ENCODE peak calls at places on chromosomes 7 and 10, in ten cellular contexts. D, Z, M, W, R, A, U, H, T and B are unnamed samples.

GRCh38 chr10:9668411-9668810 is 1349.3 kb upstream of the CELF2 start:
- DNase-seq in Z (no peak), D (no peak), H (peak), M (no peak), A (no peak), R (no peak), U (no peak), W (no peak), T (no peak), B (no peak)

GRCh38 chr7:104795086-104795485 is 218.9 kb upstream of the KMT2E start:
- DNase-seq in M (no peak), W (no peak), R (no peak), U (no peak), T (no peak), H (no peak), A (no peak), Z (no peak), D (no peak), B (no peak)

GRCh38 chr7:37234928-37235327 is 213.7 kb downstream of the ELMO1 start:
- DNase-seq in A (no peak), R (peak), T (no peak), D (no peak), W (no peak), Z (no peak), H (peak), M (no peak), U (no peak), B (no peak)

GRCh38 chr10:12319085-12319484 is 30.3 kb upstream of the CAMK1D start:
- DNase-seq in Z (no peak), D (no peak), A (no peak), T (no peak), R (no peak), U (no peak), W (no peak), M (no peak), H (no peak), B (no peak)

GRCh38 chr10:31020128-31020527 is 11.5 kb downstream of the ZNF438 start:
- DNase-seq in R (no peak), W (no peak), M (no peak), H (no peak), D (no peak), T (no peak), U (no peak), Z (no peak), A (no peak), B (peak)

GRCh38 chr10:110671788-110672579 is 27.8 kb downstream of the RBM20 start:
- DNase-seq in H (peak), D (no peak), W (peak), U (peak), A (peak), R (peak), Z (peak), M (peak), T (peak), B (peak)

GRCh38 chr10:35420044-35420443 is 83.7 kb downstream of the CCNY start:
- DNase-seq in W (no peak), H (peak), U (no peak), T (no peak), R (no peak), D (no peak), A (no peak), Z (no peak), M (no peak), B (no peak)

GRCh38 chr10:71439670-71440425 is 43.1 kb downstream of the CDH23 start:
- DNase-seq in T (no peak), W (no peak), D (no peak), H (no peak), Z (no peak), U (no peak), R (no peak), A (no peak), M (no peak), B (no peak)

GRCh38 chr10:121681982-121682687 is 83.9 kb upstream of the FGFR2 start:
- DNase-seq in T (no peak), D (no peak), M (no peak), R (no peak), H (no peak), A (no peak), W (no peak), Z (no peak), U (no peak), B (no peak)

GRCh38 chr10:116779076-116779687 is 36.8 kb upstream of the HSPA12A start:
- DNase-seq in A (no peak), W (no peak), M (no peak), T (no peak), U (no peak), H (no peak), D (no peak), R (no peak), Z (no peak), B (no peak)

GRCh38 chr10:9188022-9188810 is 1133.7 kb downstream of the GATA3 start:
- DNase-seq in M (no peak), T (no peak), H (peak), Z (no peak), U (no peak), D (no peak), A (no peak), W (no peak), R (no peak), B (no peak)

GRCh38 chr7:121510302-121510701 is 114.2 kb upstream of the FAM3C start:
- DNase-seq in W (peak), R (peak), U (no peak), A (peak), D (no peak), M (no peak), Z (no peak), T (peak), H (no peak), B (no peak)

GRCh38 chr7:128112781-128113221 is 81.6 kb upstream of the LRRC4 start:
- DNase-seq in W (no peak), D (no peak), A (no peak), H (no peak), R (no peak), M (no peak), T (no peak), U (no peak), Z (no peak), B (no peak)

GRCh38 chr10:8962249-8962648 is 907.8 kb downstream of the GATA3 start:
- DNase-seq in D (no peak), W (no peak), A (no peak), R (no peak), T (no peak), U (no peak), M (no peak), Z (no peak), H (peak), B (no peak)

GRCh38 chr7:35729061-35729783 is 34.3 kb upstream of the HERPUD2 start:
- DNase-seq in M (no peak), R (no peak), Z (no peak), D (no peak), W (no peak), T (no peak), A (no peak), U (no peak), H (no peak), B (no peak)

GRCh38 chr10:33334839-33335549 is 527 bp upstream of the NRP1 start:
- DNase-seq in T (peak), W (peak), R (peak), M (no peak), Z (peak), U (peak), H (peak), D (peak), A (peak), B (peak)

GRCh38 chr7:20301311-20301939 is 29.3 kb upstream of the ITGB8 start:
- DNase-seq in D (no peak), H (peak), A (no peak), T (no peak), R (no peak), U (no peak), W (no peak), Z (no peak), M (no peak), B (no peak)

GRCh38 chr10:105538933-105539332 is 897.8 kb downstream of the SORCS3 start:
- DNase-seq in U (no peak), R (peak), D (no peak), H (no peak), Z (no peak), A (no peak), M (no peak), T (peak), W (no peak), B (no peak)

GRCh38 chr7:35519971-35520809 is 174.7 kb downstream of the HERPUD2 start:
- DNase-seq in A (peak), Z (peak), D (peak), W (peak), R (peak), T (peak), M (no peak), H (peak), U (peak), B (peak)

GRCh38 chr7:17158261-17158660 is 140.2 kb upstream of the AHR start:
- DNase-seq in M (no peak), T (no peak), D (no peak), R (no peak), U (no peak), W (no peak), A (no peak), H (no peak), Z (no peak), B (no peak)

GRCh38 chr10:101671453-101671852 is 23.5 kb downstream of the FBXW4 start:
- DNase-seq in A (no peak), R (no peak), W (no peak), U (no peak), D (no peak), M (no peak), H (no peak), Z (no peak), T (no peak), B (no peak)

GRCh38 chr10:66180651-66181318 is 745.1 kb upstream of the LRRTM3 start:
- DNase-seq in A (peak), R (peak), Z (no peak), D (peak), H (peak), T (no peak), M (no peak), W (peak), U (no peak), B (no peak)

GRCh38 chr10:124679401-124679800 is 64.8 kb downstream of the FAM53B start:
- DNase-seq in A (no peak), T (no peak), U (no peak), W (no peak), Z (no peak), R (no peak), M (no peak), D (no peak), H (no peak), B (peak)

GRCh38 chr10:124680675-124681074 is 63.5 kb downstream of the FAM53B start:
- DNase-seq in W (no peak), Z (peak), U (peak), A (no peak), M (peak), D (no peak), H (no peak), T (no peak), R (no peak), B (peak)

GRCh38 chr10:124681091-124681490 is 63.1 kb downstream of the FAM53B start:
- DNase-seq in R (no peak), D (no peak), T (no peak), Z (no peak), U (no peak), H (no peak), W (no peak), A (no peak), M (no peak), B (peak)

GRCh38 chr10:124683816-124684215 is 60.4 kb downstream of the FAM53B start:
- DNase-seq in A (no peak), D (no peak), R (no peak), H (no peak), U (no peak), Z (no peak), W (no peak), T (no peak), M (no peak), B (peak)

DNA sequence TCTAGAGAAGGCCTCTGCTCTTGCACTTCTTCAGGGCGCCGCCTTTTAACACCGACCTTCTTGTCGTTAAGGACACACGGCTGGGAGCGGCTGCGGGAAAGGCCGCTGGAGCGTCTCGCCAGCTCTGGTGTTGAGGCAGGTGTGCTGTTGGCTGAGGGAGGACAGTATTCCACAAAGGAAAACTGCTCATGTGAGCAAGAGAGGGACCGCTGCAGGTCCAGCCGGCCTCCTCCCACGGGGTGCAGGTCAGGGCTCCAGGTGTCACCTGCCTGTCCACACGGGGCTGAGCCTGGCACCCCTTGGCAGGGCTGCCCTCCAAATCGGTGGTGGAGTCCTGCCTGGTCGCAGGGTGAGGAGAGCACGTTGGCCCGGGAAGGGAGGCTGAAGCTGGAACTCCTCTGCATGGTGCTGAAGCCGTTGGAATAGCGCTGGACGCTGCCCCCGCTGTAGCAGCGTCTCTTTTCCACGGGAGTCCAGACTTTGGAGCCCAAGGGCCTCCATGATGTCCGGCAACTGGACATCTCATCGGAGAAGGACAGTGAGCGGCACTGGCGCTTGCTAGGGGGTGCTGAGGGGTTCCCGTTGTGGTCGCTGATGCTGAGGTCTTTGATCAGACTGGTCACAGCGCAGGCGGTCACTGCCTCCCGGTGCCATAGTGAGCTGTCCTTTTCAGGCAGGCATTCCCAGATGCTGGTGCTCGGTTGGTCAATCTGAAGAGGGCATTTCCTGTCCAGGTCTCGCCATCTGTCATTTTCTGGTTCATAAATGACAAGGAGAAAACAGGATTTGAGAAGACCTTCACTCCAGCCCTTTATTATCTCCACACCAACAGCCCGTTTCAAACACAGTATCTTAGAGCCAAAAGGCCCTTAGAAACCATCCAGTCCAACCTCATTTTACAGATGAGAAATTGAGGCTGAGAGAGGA is 62.3 kb downstream of the FAM53B start:
- DNase-seq in W (no peak), D (no peak), U (no peak), M (no peak), R (no peak), H (no peak), Z (no peak), T (no peak), A (no peak), B (no peak)
- H3K27ac ChIP-seq in W (no peak), D (no peak), U (no peak), M (peak), R (no peak), H (no peak), Z (no peak), T (no peak), A (no peak), B (no peak)

GRCh38 chr10:88062798-88063472 is 199.5 kb downstream of the PTEN start:
- DNase-seq in U (no peak), Z (no peak), A (no peak), T (no peak), M (no peak), H (no peak), W (no peak), R (no peak), D (peak), B (no peak)
- H3K27ac ChIP-seq in U (peak), Z (peak), A (peak), T (no peak), M (peak), H (no peak), W (peak), R (no peak), D (peak), B (peak)

GRCh38 chr10:119285495-119286267 is 78.3 kb downstream of the GRK5 start:
- DNase-seq in H (no peak), A (no peak), Z (no peak), R (no peak), D (no peak), U (no peak), W (no peak), M (no peak), T (no peak), B (no peak)
- H3K27ac ChIP-seq in H (no peak), A (no peak), Z (no peak), R (no peak), D (no peak), U (peak), W (no peak), M (peak), T (no peak), B (peak)

DNA sequence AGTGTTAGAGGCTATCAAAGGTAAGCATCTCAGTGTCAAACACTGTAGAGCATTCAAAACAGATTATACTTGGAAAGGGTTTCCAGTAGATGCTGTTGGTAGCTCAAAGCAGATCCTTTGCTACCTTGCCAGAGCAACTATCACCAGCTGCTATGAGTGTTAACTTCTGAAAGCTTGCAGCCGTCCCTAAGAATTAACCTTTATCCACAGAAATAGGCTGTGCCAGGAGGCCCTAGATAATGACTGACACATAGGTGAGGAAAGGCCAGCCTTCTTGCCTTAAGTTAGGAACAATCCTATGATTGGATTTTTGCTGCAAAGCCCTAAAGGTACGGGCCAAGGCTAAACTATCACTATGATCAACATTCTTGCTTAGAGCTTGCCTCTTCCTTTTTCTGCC is 263.2 kb downstream of the DGKB start:
- DNase-seq in H (no peak), W (no peak), U (no peak), M (no peak), Z (no peak), T (no peak), A (no peak), R (no peak), D (no peak), B (no peak)
- H3K27ac ChIP-seq in H (no peak), W (no peak), U (no peak), M (no peak), Z (no peak), T (no peak), A (no peak), R (no peak), D (no peak), B (no peak)

GRCh38 chr10:51421853-51422252 is 277.5 kb downstream of the CSTF2T start:
- DNase-seq in H (no peak), W (no peak), A (no peak), R (no peak), D (no peak), T (no peak), M (no peak), U (no peak), Z (no peak), B (no peak)
- H3K27ac ChIP-seq in H (no peak), W (no peak), A (no peak), R (no peak), D (no peak), T (no peak), M (peak), U (peak), Z (peak), B (peak)

GRCh38 chr7:1466524-1467271 is 7.4 kb upstream of the MICALL2 start:
- DNase-seq in M (no peak), D (no peak), T (peak), Z (peak), W (peak), A (no peak), H (peak), U (peak), R (peak), B (peak)
- H3K27ac ChIP-seq in M (peak), D (peak), T (no peak), Z (no peak), W (peak), A (peak), H (peak), U (peak), R (peak), B (peak)

GRCh38 chr7:23242935-23243334 is 3.6 kb upstream of the GPNMB start:
- DNase-seq in D (no peak), A (no peak), Z (no peak), R (no peak), U (no peak), M (no peak), H (no peak), W (no peak), T (no peak), B (no peak)
- H3K27ac ChIP-seq in D (no peak), A (no peak), Z (peak), R (no peak), U (peak), M (peak), H (peak), W (no peak), T (no peak), B (peak)

GRCh38 chr7:142153400-142153799 is 41.9 kb downstream of the MGAM2 start:
- DNase-seq in R (peak), D (no peak), W (peak), Z (no peak), H (no peak), M (no peak), A (peak), T (no peak), U (no peak), B (no peak)

GRCh38 chr7:142158741-142159496 is 47.4 kb downstream of the MGAM2 start:
- DNase-seq in A (no peak), H (no peak), U (no peak), R (no peak), M (no peak), T (no peak), Z (no peak), D (no peak), W (no peak), B (no peak)
- H3K27ac ChIP-seq in A (no peak), H (no peak), U (no peak), R (no peak), M (no peak), T (no peak), Z (no peak), D (no peak), W (no peak), B (no peak)

GRCh38 chr7:145862212-145862611 is 254.4 kb upstream of the CNTNAP2 start:
- DNase-seq in A (no peak), M (no peak), W (no peak), Z (no peak), T (no peak), U (no peak), R (no peak), D (no peak), H (no peak), B (no peak)
- H3K27ac ChIP-seq in A (no peak), M (no peak), W (no peak), Z (no peak), T (no peak), U (no peak), R (no peak), D (no peak), H (no peak), B (no peak)